ENCODE peak calls at places on chromosomes 1 and 21, in nine cellular contexts. W, S, M, Q, I, D, T, E and V are unnamed samples.
A peak's percentile ranks its signal among the peaks of the same experiment; 100 is the strongest.

GRCh38 chr1:48061162-48062136 is 64.3 kb upstream of the TRABD2B start:
- DNase-seq in W (peak; percentile 61), I (no peak), T (no peak), Q (no peak), D (peak; percentile 84), E (peak; percentile 41), S (peak; percentile 75), M (no peak), V (no peak)

GRCh38 chr1:227899141-227899819 is 48.5 kb downstream of the WNT9A start:
- DNase-seq in E (no peak), T (no peak), W (no peak), S (no peak), I (no peak), D (no peak), Q (no peak), M (no peak), V (no peak)

GRCh38 chr1:29695809-29696208 is 459.5 kb downstream of the PTPRU start:
- DNase-seq in S (no peak), W (no peak), Q (no peak), E (no peak), M (no peak), T (no peak), D (no peak), I (no peak), V (no peak)

GRCh38 chr1:117347907-117348306 is 19.3 kb upstream of the MAN1A2 start:
- DNase-seq in S (no peak), D (no peak), I (no peak), T (no peak), E (no peak), Q (no peak), M (no peak), W (no peak), V (no peak)

GRCh38 chr1:174626031-174627020 is 178.6 kb downstream of the GPR52 start:
- DNase-seq in W (no peak), I (no peak), S (peak; percentile 7), T (no peak), D (no peak), M (peak; percentile 12), E (no peak), Q (peak; percentile 11), V (no peak)

GRCh38 chr1:198258491-198258890 is 101.7 kb downstream of the NEK7 start:
- DNase-seq in S (no peak), M (peak; percentile 18), Q (peak; percentile 76), W (peak; percentile 80), T (no peak), D (no peak), I (no peak), E (no peak), V (no peak)

GRCh38 chr1:174114788-174115448 is 44.4 kb upstream of the RABGAP1L start:
- DNase-seq in D (peak; percentile 68), M (peak; percentile 9), Q (no peak), W (peak; percentile 79), I (no peak), E (peak; percentile 51), S (peak; percentile 75), T (peak; percentile 12), V (no peak)

GRCh38 chr1:212040629-212041028 is 5.1 kb downstream of the DTL start:
- DNase-seq in E (no peak), D (no peak), W (peak; percentile 49), Q (no peak), I (no peak), T (no peak), M (no peak), S (no peak), V (no peak)

GRCh38 chr1:19450811-19451564 is 34.4 kb downstream of the CAPZB start:
- DNase-seq in M (peak; percentile 57), T (no peak), E (peak; percentile 57), S (no peak), W (peak; percentile 97), Q (peak; percentile 84), D (no peak), I (no peak), V (peak; percentile 73)

GRCh38 chr21:44572959-44573583 is 458 bp upstream of the KRTAP10-4 start:
- DNase-seq in W (no peak), M (no peak), Q (no peak), E (no peak), S (no peak), T (no peak), I (no peak), D (no peak), V (no peak)

GRCh38 chr1:18199462-18199861 is 91.9 kb downstream of the IGSF21 start:
- DNase-seq in E (no peak), T (no peak), M (no peak), Q (no peak), W (no peak), I (no peak), S (peak; percentile 80), D (no peak), V (no peak)

GRCh38 chr1:157490337-157491165 is 61.8 kb downstream of the FCRL5 start:
- DNase-seq in Q (no peak), T (peak; percentile 42), M (no peak), S (peak; percentile 82), E (peak; percentile 33), I (peak; percentile 46), D (peak; percentile 95), W (peak; percentile 32), V (no peak)

GRCh38 chr1:113835686-113836290 is 23.5 kb upstream of the RSBN1 start:
- DNase-seq in W (peak; percentile 60), D (peak; percentile 52), M (no peak), I (no peak), T (peak; percentile 37), Q (no peak), E (peak; percentile 4), S (peak; percentile 42), V (no peak)

GRCh38 chr1:84669831-84670230 is 20.4 kb downstream of the SSX2IP start:
- DNase-seq in W (peak; percentile 43), M (no peak), E (no peak), I (no peak), S (no peak), T (no peak), Q (no peak), D (no peak), V (no peak)

GRCh38 chr1:212656730-212657129 is 42.9 kb downstream of the BATF3 start:
- DNase-seq in W (peak; percentile 21), M (no peak), E (no peak), S (no peak), D (no peak), Q (no peak), T (no peak), I (no peak), V (no peak)

GRCh38 chr1:23101891-23102688 is 66.6 kb downstream of the LUZP1 start:
- DNase-seq in I (no peak), Q (no peak), W (peak; percentile 76), S (no peak), E (no peak), T (no peak), M (no peak), D (no peak), V (no peak)

GRCh38 chr1:189438808-189439207 is 1038.9 kb downstream of the BRINP3 start:
- DNase-seq in S (no peak), T (no peak), M (no peak), I (no peak), Q (no peak), W (no peak), D (no peak), E (no peak), V (no peak)

GRCh38 chr1:191551019-191551418 is 607.2 kb upstream of the RGS18 start:
- DNase-seq in S (no peak), I (no peak), Q (no peak), D (no peak), E (no peak), W (no peak), T (no peak), M (no peak), V (no peak)

GRCh38 chr21:31959881-31960280 is 87.1 kb downstream of the HUNK start:
- DNase-seq in Q (no peak), D (no peak), M (no peak), E (no peak), W (no peak), I (no peak), T (no peak), S (no peak), V (no peak)

DNA sequence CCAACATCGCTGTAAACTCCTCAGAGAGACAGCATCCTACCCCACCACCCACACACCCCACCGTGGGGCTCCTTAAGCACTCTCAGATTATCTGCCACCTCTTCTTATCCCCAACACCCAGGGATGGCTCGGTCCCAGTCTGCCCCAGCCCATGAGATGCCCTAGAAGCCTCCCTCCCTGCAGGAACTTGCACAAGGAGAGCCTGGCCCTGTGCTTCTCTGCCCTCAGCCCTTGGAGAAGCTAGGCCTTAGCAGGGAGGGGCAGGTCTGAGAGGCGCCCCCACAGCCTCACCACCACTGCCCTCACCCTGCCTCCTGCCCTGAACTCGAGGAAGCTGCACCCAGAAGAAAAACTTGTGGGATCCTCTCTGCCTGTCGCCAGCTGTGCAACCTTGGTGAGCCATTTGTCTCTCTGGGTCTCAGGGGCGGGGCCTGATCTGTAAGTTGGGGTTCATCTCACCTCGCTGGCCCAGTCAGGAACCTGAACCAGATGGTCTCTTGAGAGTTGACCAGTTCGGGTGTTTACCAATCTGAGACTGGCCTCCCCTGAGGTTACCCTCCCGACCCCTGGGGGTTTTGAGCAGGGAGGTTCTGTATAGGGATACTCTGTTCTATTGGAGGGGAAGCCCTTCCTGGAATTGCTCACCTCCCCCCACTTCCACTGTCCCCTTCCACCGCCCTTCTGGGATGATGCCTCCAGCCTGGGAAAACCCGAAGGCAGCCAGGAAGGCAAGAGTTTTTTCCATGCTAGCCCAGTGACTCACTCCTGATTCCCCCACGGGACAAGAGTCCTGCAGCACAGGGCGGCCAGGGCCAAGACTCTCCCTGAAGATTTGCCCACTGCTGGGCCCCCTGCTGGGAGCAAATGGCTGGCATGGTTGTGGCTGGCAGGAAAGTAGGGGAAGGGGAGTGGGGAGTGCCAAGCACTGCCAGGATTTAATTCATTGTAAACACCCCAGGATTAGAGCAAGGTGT is at the start of gene S100A3:
- DNase-seq in Q (peak; percentile 70), D (no peak), W (peak; percentile 77), E (peak; percentile 91), M (peak; percentile 82), T (no peak), S (no peak), I (peak; percentile 62), V (peak; percentile 80)
- H3K4me3 ChIP-seq in Q (no peak within 1 kb of the TSS), D (no peak within 1 kb of the TSS), W (no peak within 1 kb of the TSS), E (peak within 1 kb of the TSS; percentile 7), M (no peak within 1 kb of the TSS), T (no peak within 1 kb of the TSS), S (no peak within 1 kb of the TSS), I (no peak within 1 kb of the TSS), V (no peak within 1 kb of the TSS)

GRCh38 chr1:222073307-222073995 is 331.6 kb upstream of the DUSP10 start:
- DNase-seq in D (no peak), Q (peak; percentile 78), I (no peak), T (no peak), M (no peak), S (no peak), E (no peak), W (peak; percentile 44), V (peak; percentile 28)
- TF ChIP-seq CTCF in D (no peak), Q (peak; percentile 25), I (no peak), T (no peak), M (no peak), S (no peak), E (no peak), W (no peak), V (no peak)

GRCh38 chr1:121586369-121587229 is 401.8 kb downstream of the SRGAP2C start:
- DNase-seq in Q (no peak), I (no peak), D (peak; percentile 57), S (peak; percentile 27), T (no peak), W (peak; percentile 38), M (no peak), E (no peak), V (no peak)
- H3K4me3 ChIP-seq in Q (no peak overlapping the region), I (no peak overlapping the region), D (no peak overlapping the region), S (no peak overlapping the region), T (no peak overlapping the region), W (no peak overlapping the region), M (no peak overlapping the region), E (no peak overlapping the region), V (no peak overlapping the region)

GRCh38 chr1:31296486-31297272 is at the start of the genes SNRNP40 and ZCCHC17:
- DNase-seq in W (peak; percentile 100), S (peak; percentile 99), E (peak; percentile 97), D (peak; percentile 96), Q (peak; percentile 99), I (peak; percentile 91), T (peak; percentile 91), M (peak; percentile 99), V (peak; percentile 97)
- TF ChIP-seq CTCF in W (peak; percentile 24), S (peak; percentile 15), E (no peak), D (no peak), Q (peak; percentile 23), I (no peak), T (no peak), M (peak; percentile 8), V (peak; percentile 25)